ENCODE peak calls at places on chromosomes 11 and 22, in eight cellular contexts. One of them, this sample, is unnamed.

GRCh38 chr11:117528061-117528780 is 200.6 kb downstream of the CEP164 start:
- DNase-seq in IMR-90: no peak
- DNase-seq in CD8-positive, alpha-beta T cell: no peak
- DNase-seq in foreskin fibroblast: no peak
- DNase-seq in MCF 10A: no peak
- DNase-seq in fibroblast of the aortic adventitia: no peak
- DNase-seq in B cell: no peak
- DNase-seq in neural crest cell: no peak
- DNase-seq in this sample: no peak

GRCh38 chr22:30606455-30607299 is at the start of gene TCN2:
- DNase-seq in IMR-90: peak
- DNase-seq in CD8-positive, alpha-beta T cell: peak
- DNase-seq in foreskin fibroblast: peak
- DNase-seq in MCF 10A: peak
- DNase-seq in fibroblast of the aortic adventitia: peak
- DNase-seq in B cell: peak
- DNase-seq in neural crest cell: peak
- DNase-seq in this sample: peak

GRCh38 chr22:44391481-44392445 is 79.0 kb upstream of the SHISAL1 start:
- DNase-seq in IMR-90: no peak
- DNase-seq in CD8-positive, alpha-beta T cell: no peak
- DNase-seq in foreskin fibroblast: no peak
- DNase-seq in MCF 10A: no peak
- DNase-seq in fibroblast of the aortic adventitia: no peak
- DNase-seq in B cell: no peak
- DNase-seq in neural crest cell: no peak
- DNase-seq in this sample: no peak

GRCh38 chr11:82682003-82682751 is 51.5 kb downstream of the FAM181B start:
- DNase-seq in IMR-90: peak
- DNase-seq in CD8-positive, alpha-beta T cell: no peak
- DNase-seq in foreskin fibroblast: peak
- DNase-seq in MCF 10A: peak
- DNase-seq in fibroblast of the aortic adventitia: peak
- DNase-seq in B cell: no peak
- DNase-seq in neural crest cell: no peak
- DNase-seq in this sample: peak

GRCh38 chr11:100592619-100593309 is 94.3 kb upstream of the ARHGAP42 start:
- DNase-seq in IMR-90: peak
- DNase-seq in CD8-positive, alpha-beta T cell: no peak
- DNase-seq in foreskin fibroblast: no peak
- DNase-seq in MCF 10A: no peak
- DNase-seq in fibroblast of the aortic adventitia: no peak
- DNase-seq in B cell: no peak
- DNase-seq in neural crest cell: no peak
- DNase-seq in this sample: no peak

GRCh38 chr22:46073683-46074504 is 76.4 kb upstream of the PPARA start:
- DNase-seq in IMR-90: peak
- DNase-seq in CD8-positive, alpha-beta T cell: no peak
- DNase-seq in foreskin fibroblast: no peak
- DNase-seq in MCF 10A: no peak
- DNase-seq in fibroblast of the aortic adventitia: peak
- DNase-seq in B cell: no peak
- DNase-seq in neural crest cell: no peak
- DNase-seq in this sample: no peak

GRCh38 chr11:12195773-12196172 is 85.4 kb downstream of the MICAL2 start:
- DNase-seq in IMR-90: no peak
- DNase-seq in CD8-positive, alpha-beta T cell: peak
- DNase-seq in foreskin fibroblast: no peak
- DNase-seq in MCF 10A: no peak
- DNase-seq in fibroblast of the aortic adventitia: no peak
- DNase-seq in B cell: no peak
- DNase-seq in neural crest cell: no peak
- DNase-seq in this sample: no peak

GRCh38 chr11:10818594-10818993 is 9.9 kb upstream of the EIF4G2 start:
- DNase-seq in IMR-90: peak
- DNase-seq in CD8-positive, alpha-beta T cell: no peak
- DNase-seq in foreskin fibroblast: peak
- DNase-seq in MCF 10A: no peak
- DNase-seq in fibroblast of the aortic adventitia: no peak
- DNase-seq in B cell: no peak
- DNase-seq in neural crest cell: no peak
- DNase-seq in this sample: no peak

GRCh38 chr11:65440831-65441499 is 18.4 kb downstream of the NEAT1 start:
- DNase-seq in IMR-90: peak
- DNase-seq in CD8-positive, alpha-beta T cell: no peak
- DNase-seq in foreskin fibroblast: no peak
- DNase-seq in MCF 10A: peak
- DNase-seq in fibroblast of the aortic adventitia: peak
- DNase-seq in B cell: peak
- DNase-seq in neural crest cell: no peak
- DNase-seq in this sample: no peak

GRCh38 chr11:65524747-65525658 is at the start of gene SCYL1:
- DNase-seq in IMR-90: peak
- DNase-seq in CD8-positive, alpha-beta T cell: peak
- DNase-seq in foreskin fibroblast: peak
- DNase-seq in MCF 10A: peak
- DNase-seq in fibroblast of the aortic adventitia: peak
- DNase-seq in B cell: peak
- DNase-seq in neural crest cell: peak
- DNase-seq in this sample: peak

GRCh38 chr11:79208126-79208525 is 232.7 kb downstream of the TENM4 start:
- DNase-seq in IMR-90: no peak
- DNase-seq in CD8-positive, alpha-beta T cell: no peak
- DNase-seq in foreskin fibroblast: no peak
- DNase-seq in MCF 10A: no peak
- DNase-seq in fibroblast of the aortic adventitia: no peak
- DNase-seq in B cell: no peak
- DNase-seq in neural crest cell: no peak
- DNase-seq in this sample: no peak

GRCh38 chr11:133227674-133228111 is 304.6 kb downstream of the OPCML start:
- DNase-seq in IMR-90: no peak
- DNase-seq in CD8-positive, alpha-beta T cell: no peak
- DNase-seq in foreskin fibroblast: no peak
- DNase-seq in MCF 10A: no peak
- DNase-seq in fibroblast of the aortic adventitia: no peak
- DNase-seq in B cell: no peak
- DNase-seq in neural crest cell: no peak
- DNase-seq in this sample: no peak

GRCh38 chr11:84498016-84498415 is 1129.1 kb downstream of the DLG2 start:
- DNase-seq in IMR-90: no peak
- DNase-seq in CD8-positive, alpha-beta T cell: no peak
- DNase-seq in foreskin fibroblast: no peak
- DNase-seq in MCF 10A: no peak
- DNase-seq in fibroblast of the aortic adventitia: peak
- DNase-seq in B cell: no peak
- DNase-seq in neural crest cell: no peak
- DNase-seq in this sample: no peak

GRCh38 chr22:24190566-24191208 is 9.4 kb downstream of the SUSD2 start:
- DNase-seq in IMR-90: no peak
- DNase-seq in CD8-positive, alpha-beta T cell: no peak
- DNase-seq in foreskin fibroblast: no peak
- DNase-seq in MCF 10A: no peak
- DNase-seq in fibroblast of the aortic adventitia: no peak
- DNase-seq in B cell: no peak
- DNase-seq in neural crest cell: no peak
- DNase-seq in this sample: no peak

GRCh38 chr22:21099578-21099977 is 53.8 kb downstream of the LRRC74B start:
- DNase-seq in IMR-90: no peak
- DNase-seq in CD8-positive, alpha-beta T cell: no peak
- DNase-seq in foreskin fibroblast: no peak
- DNase-seq in MCF 10A: no peak
- DNase-seq in fibroblast of the aortic adventitia: no peak
- DNase-seq in B cell: no peak
- DNase-seq in neural crest cell: no peak
- DNase-seq in this sample: no peak

GRCh38 chr22:21100149-21101032 is 54.6 kb downstream of the LRRC74B start:
- DNase-seq in IMR-90: peak
- DNase-seq in CD8-positive, alpha-beta T cell: no peak
- DNase-seq in foreskin fibroblast: peak
- DNase-seq in MCF 10A: no peak
- DNase-seq in fibroblast of the aortic adventitia: no peak
- DNase-seq in B cell: no peak
- DNase-seq in neural crest cell: no peak
- DNase-seq in this sample: no peak

GRCh38 chr22:21094911-21095772 is 49.4 kb downstream of the LRRC74B start:
- DNase-seq in IMR-90: no peak
- DNase-seq in CD8-positive, alpha-beta T cell: no peak
- DNase-seq in foreskin fibroblast: no peak
- DNase-seq in MCF 10A: no peak
- DNase-seq in fibroblast of the aortic adventitia: no peak
- DNase-seq in B cell: no peak
- DNase-seq in neural crest cell: no peak
- DNase-seq in this sample: no peak

GRCh38 chr22:21095773-21096107 is 50.0 kb downstream of the LRRC74B start:
- DNase-seq in IMR-90: no peak
- DNase-seq in CD8-positive, alpha-beta T cell: no peak
- DNase-seq in foreskin fibroblast: no peak
- DNase-seq in MCF 10A: no peak
- DNase-seq in fibroblast of the aortic adventitia: no peak
- DNase-seq in B cell: no peak
- DNase-seq in neural crest cell: no peak
- DNase-seq in this sample: no peak

GRCh38 chr22:21098099-21098671 is 52.4 kb downstream of the LRRC74B start:
- DNase-seq in IMR-90: no peak
- DNase-seq in CD8-positive, alpha-beta T cell: no peak
- DNase-seq in foreskin fibroblast: no peak
- DNase-seq in MCF 10A: peak
- DNase-seq in fibroblast of the aortic adventitia: no peak
- DNase-seq in B cell: no peak
- DNase-seq in neural crest cell: no peak
- DNase-seq in this sample: no peak
- TF ChIP-seq CTCF in IMR-90: no peak
- TF ChIP-seq CTCF in CD8-positive, alpha-beta T cell: no peak
- TF ChIP-seq CTCF in foreskin fibroblast: no peak
- TF ChIP-seq CTCF in MCF 10A: no peak
- TF ChIP-seq CTCF in fibroblast of the aortic adventitia: no peak
- TF ChIP-seq CTCF in B cell: no peak
- TF ChIP-seq CTCF in neural crest cell: no peak
- TF ChIP-seq CTCF in this sample: peak

DNA sequence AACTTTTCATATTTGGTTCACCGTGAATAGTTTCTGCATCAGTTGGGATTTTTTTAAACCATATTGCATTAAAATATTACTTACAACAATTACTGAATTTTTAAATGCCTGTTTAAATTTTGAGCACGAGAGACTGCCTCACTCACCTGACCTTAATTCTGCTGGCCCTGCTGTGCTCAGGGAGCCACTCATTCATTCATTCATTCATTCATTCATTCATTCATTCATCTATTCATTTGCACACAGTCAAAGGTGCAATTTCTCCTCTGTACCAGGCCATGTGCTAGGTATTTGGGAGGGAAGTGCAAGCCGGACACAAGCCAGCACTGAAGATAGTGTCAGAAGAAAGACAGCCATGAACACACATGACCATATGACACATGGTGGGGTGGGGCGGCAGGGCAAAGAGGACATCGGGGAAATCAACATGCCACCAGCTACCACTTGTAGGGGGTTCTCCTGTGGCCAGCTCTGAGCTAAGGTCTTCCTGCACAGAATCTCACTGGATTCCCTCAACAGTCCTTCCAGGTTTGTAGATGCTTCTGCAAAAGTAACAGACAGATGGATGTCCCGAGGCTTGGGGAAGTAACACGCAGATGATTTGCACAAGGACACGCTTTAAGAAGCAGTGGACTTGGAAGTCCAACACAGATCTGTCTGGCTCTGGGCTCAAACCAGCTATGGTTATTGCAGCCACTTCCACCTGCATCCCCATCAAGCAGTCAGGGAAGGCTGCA is 566 bp upstream of the CSF2RB start:
- DNase-seq in IMR-90: no peak
- DNase-seq in CD8-positive, alpha-beta T cell: no peak
- DNase-seq in foreskin fibroblast: no peak
- DNase-seq in MCF 10A: no peak
- DNase-seq in fibroblast of the aortic adventitia: no peak
- DNase-seq in B cell: no peak
- DNase-seq in neural crest cell: no peak
- DNase-seq in this sample: no peak
- TF ChIP-seq CTCF in IMR-90: no peak
- TF ChIP-seq CTCF in CD8-positive, alpha-beta T cell: no peak
- TF ChIP-seq CTCF in foreskin fibroblast: no peak
- TF ChIP-seq CTCF in MCF 10A: no peak
- TF ChIP-seq CTCF in fibroblast of the aortic adventitia: no peak
- TF ChIP-seq CTCF in B cell: no peak
- TF ChIP-seq CTCF in neural crest cell: no peak
- TF ChIP-seq CTCF in this sample: no peak

DNA sequence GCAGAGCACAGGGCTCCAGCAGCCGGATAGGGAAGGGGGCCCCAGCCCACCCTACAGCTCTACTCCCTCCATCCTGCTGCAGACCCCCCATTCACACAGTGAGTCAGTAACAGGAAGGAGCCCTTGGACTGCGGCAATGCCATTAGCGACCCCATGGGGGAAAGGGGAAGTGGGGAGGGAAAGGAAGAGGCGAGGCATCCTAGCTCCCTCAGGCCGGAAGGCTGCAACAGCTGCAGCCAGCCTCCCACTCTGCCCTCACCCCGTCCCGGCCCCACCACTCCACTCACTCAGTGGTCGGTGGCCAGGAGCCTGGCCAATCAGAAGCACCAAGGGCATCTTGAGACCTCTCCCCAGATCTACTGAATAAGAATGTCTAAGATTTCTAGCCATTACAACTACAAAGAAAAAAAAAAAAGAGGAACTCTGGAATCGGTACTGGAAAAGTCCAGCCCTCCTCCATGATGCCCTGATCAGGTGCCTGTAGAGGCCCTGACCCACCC is 14.1 kb downstream of the OAF start:
- DNase-seq in IMR-90: no peak
- DNase-seq in CD8-positive, alpha-beta T cell: no peak
- DNase-seq in foreskin fibroblast: no peak
- DNase-seq in MCF 10A: no peak
- DNase-seq in fibroblast of the aortic adventitia: no peak
- DNase-seq in B cell: no peak
- DNase-seq in neural crest cell: no peak
- DNase-seq in this sample: no peak
- TF ChIP-seq CTCF in IMR-90: no peak
- TF ChIP-seq CTCF in CD8-positive, alpha-beta T cell: no peak
- TF ChIP-seq CTCF in foreskin fibroblast: no peak
- TF ChIP-seq CTCF in MCF 10A: no peak
- TF ChIP-seq CTCF in fibroblast of the aortic adventitia: no peak
- TF ChIP-seq CTCF in B cell: no peak
- TF ChIP-seq CTCF in neural crest cell: no peak
- TF ChIP-seq CTCF in this sample: no peak

DNA sequence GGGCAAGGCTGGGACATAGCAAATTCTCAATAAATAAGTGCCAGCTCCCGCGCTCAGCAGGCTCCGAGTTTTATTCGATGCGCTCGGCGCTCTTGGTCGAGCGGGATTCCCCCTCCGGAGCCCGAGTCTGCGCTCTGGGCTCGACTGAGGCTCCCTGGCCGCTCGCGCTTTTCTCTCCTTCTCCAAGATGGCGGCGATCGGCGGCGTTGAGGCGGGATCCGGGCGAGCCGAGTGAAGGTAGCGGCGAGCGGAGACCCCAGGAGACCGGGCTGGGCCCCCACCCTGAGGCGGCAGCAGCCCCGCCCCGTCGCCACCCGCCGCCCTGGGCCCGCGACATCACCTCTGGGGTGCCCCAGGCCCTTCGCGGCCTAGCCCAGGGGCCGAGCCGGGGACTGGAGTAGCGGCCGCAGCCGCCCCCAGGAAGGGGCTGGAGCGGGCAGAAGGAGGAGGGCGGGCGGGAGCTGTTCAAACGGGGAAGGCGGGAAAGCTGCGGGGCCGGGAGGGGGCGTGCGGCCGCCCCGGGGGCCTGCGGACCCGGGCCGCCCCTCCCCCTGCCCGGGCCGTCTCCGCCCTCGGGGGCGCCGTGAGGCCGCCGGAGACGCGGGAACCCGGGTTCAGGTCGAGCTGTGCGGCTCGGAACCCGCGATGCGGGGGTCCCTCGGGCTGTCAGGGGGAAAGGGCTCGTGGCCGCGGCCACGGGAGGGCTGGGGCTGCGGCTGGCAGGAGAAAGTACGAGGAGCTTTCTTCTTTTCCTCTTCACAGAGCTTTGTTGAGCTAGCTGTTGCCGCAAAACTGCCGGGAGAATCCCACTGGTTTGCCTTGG is at the start of gene HMGXB4:
- DNase-seq in IMR-90: peak
- DNase-seq in CD8-positive, alpha-beta T cell: peak
- DNase-seq in foreskin fibroblast: peak
- DNase-seq in MCF 10A: peak
- DNase-seq in fibroblast of the aortic adventitia: peak
- DNase-seq in B cell: peak
- DNase-seq in neural crest cell: peak
- DNase-seq in this sample: peak
- TF ChIP-seq CTCF in IMR-90: peak
- TF ChIP-seq CTCF in CD8-positive, alpha-beta T cell: no peak
- TF ChIP-seq CTCF in foreskin fibroblast: no peak
- TF ChIP-seq CTCF in MCF 10A: no peak
- TF ChIP-seq CTCF in fibroblast of the aortic adventitia: no peak
- TF ChIP-seq CTCF in B cell: peak
- TF ChIP-seq CTCF in neural crest cell: peak
- TF ChIP-seq CTCF in this sample: no peak